ENCODE peak calls at places on chromosome X, in nine cellular contexts. One of them, this sample, is unnamed.
A peak's percentile ranks its signal among the peaks of the same experiment; 100 is the strongest.

GRCh38 chrX:7252013-7252610 is 104.2 kb upstream of the PUDP start:
- DNase-seq in GM23338: no peak
- DNase-seq in GM23248: no peak
- DNase-seq in hepatocyte: no peak
- DNase-seq in MM.1S: peak; percentile 24
- DNase-seq in SK-N-SH: no peak
- DNase-seq in HCT116: no peak
- DNase-seq in OCI-LY7: no peak
- DNase-seq in neural progenitor cell: no peak
- DNase-seq in this sample: peak; percentile 85

GRCh38 chrX:39445336-39445735 is 644.1 kb downstream of the MID1IP1 start:
- DNase-seq in neural progenitor cell: peak; percentile 48
- DNase-seq in OCI-LY7: peak; percentile 11
- DNase-seq in GM23248: no peak
- DNase-seq in SK-N-SH: no peak
- DNase-seq in GM23338: peak; percentile 44
- DNase-seq in hepatocyte: no peak
- DNase-seq in MM.1S: peak; percentile 9
- DNase-seq in HCT116: no peak
- DNase-seq in this sample: peak; percentile 13

GRCh38 chrX:67780694-67781109 is 236.9 kb downstream of the AR start:
- DNase-seq in OCI-LY7: no peak
- DNase-seq in HCT116: no peak
- DNase-seq in GM23338: no peak
- DNase-seq in neural progenitor cell: no peak
- DNase-seq in MM.1S: peak; percentile 78
- DNase-seq in GM23248: peak; percentile 92
- DNase-seq in SK-N-SH: no peak
- DNase-seq in hepatocyte: peak; percentile 62
- DNase-seq in this sample: peak; percentile 2

GRCh38 chrX:118496763-118497079 is 1.1 kb downstream of the DOCK11 start:
- DNase-seq in GM23248: peak; percentile 27
- DNase-seq in MM.1S: no peak
- DNase-seq in OCI-LY7: peak; percentile 9
- DNase-seq in neural progenitor cell: peak; percentile 21
- DNase-seq in HCT116: no peak
- DNase-seq in SK-N-SH: no peak
- DNase-seq in hepatocyte: no peak
- DNase-seq in GM23338: peak; percentile 12
- DNase-seq in this sample: no peak

GRCh38 chrX:18931972-18932371 is 51.9 kb downstream of the PHKA2 start:
- DNase-seq in HCT116: no peak
- DNase-seq in OCI-LY7: peak; percentile 24
- DNase-seq in GM23338: peak; percentile 45
- DNase-seq in SK-N-SH: peak; percentile 64
- DNase-seq in MM.1S: peak; percentile 8
- DNase-seq in hepatocyte: peak; percentile 18
- DNase-seq in GM23248: peak; percentile 44
- DNase-seq in neural progenitor cell: peak; percentile 70
- DNase-seq in this sample: peak; percentile 58

GRCh38 chrX:55794420-55794819 is 76.9 kb downstream of the RRAGB start:
- DNase-seq in hepatocyte: no peak
- DNase-seq in neural progenitor cell: no peak
- DNase-seq in GM23338: no peak
- DNase-seq in OCI-LY7: no peak
- DNase-seq in MM.1S: no peak
- DNase-seq in HCT116: no peak
- DNase-seq in GM23248: no peak
- DNase-seq in SK-N-SH: no peak
- DNase-seq in this sample: no peak

GRCh38 chrX:94178145-94178790 is 504.3 kb downstream of the FAM133A start:
- DNase-seq in neural progenitor cell: no peak
- DNase-seq in hepatocyte: peak; percentile 30
- DNase-seq in HCT116: no peak
- DNase-seq in GM23248: peak; percentile 1
- DNase-seq in SK-N-SH: no peak
- DNase-seq in OCI-LY7: no peak
- DNase-seq in GM23338: no peak
- DNase-seq in MM.1S: no peak
- DNase-seq in this sample: peak; percentile 57

GRCh38 chrX:38985375-38985774 is 184.1 kb downstream of the MID1IP1 start:
- DNase-seq in OCI-LY7: peak; percentile 75
- DNase-seq in SK-N-SH: peak; percentile 13
- DNase-seq in GM23338: peak; percentile 61
- DNase-seq in neural progenitor cell: no peak
- DNase-seq in GM23248: peak; percentile 41
- DNase-seq in HCT116: no peak
- DNase-seq in MM.1S: peak; percentile 38
- DNase-seq in hepatocyte: no peak
- DNase-seq in this sample: peak; percentile 58

GRCh38 chrX:139172731-139173130 is 357.8 kb upstream of the F9 start:
- DNase-seq in neural progenitor cell: no peak
- DNase-seq in GM23248: no peak
- DNase-seq in hepatocyte: no peak
- DNase-seq in SK-N-SH: no peak
- DNase-seq in GM23338: no peak
- DNase-seq in OCI-LY7: no peak
- DNase-seq in HCT116: no peak
- DNase-seq in MM.1S: no peak
- DNase-seq in this sample: no peak

GRCh38 chrX:6729581-6729980 is 194.7 kb upstream of the VCX3A start:
- DNase-seq in neural progenitor cell: no peak
- DNase-seq in HCT116: no peak
- DNase-seq in GM23248: no peak
- DNase-seq in OCI-LY7: no peak
- DNase-seq in GM23338: no peak
- DNase-seq in SK-N-SH: no peak
- DNase-seq in hepatocyte: peak; percentile 5
- DNase-seq in MM.1S: no peak
- DNase-seq in this sample: no peak

GRCh38 chrX:68692651-68693050 is 45.2 kb downstream of the STARD8 start:
- DNase-seq in HCT116: no peak
- DNase-seq in OCI-LY7: no peak
- DNase-seq in neural progenitor cell: no peak
- DNase-seq in hepatocyte: no peak
- DNase-seq in SK-N-SH: no peak
- DNase-seq in MM.1S: peak; percentile 16
- DNase-seq in GM23248: peak; percentile 49
- DNase-seq in GM23338: no peak
- DNase-seq in this sample: peak; percentile 6

GRCh38 chrX:130109429-130110378 is 593 bp downstream of the ELF4 start:
- DNase-seq in MM.1S: no peak
- DNase-seq in hepatocyte: peak; percentile 40
- DNase-seq in GM23338: peak; percentile 41
- DNase-seq in SK-N-SH: peak; percentile 61
- DNase-seq in GM23248: peak; percentile 62
- DNase-seq in HCT116: no peak
- DNase-seq in neural progenitor cell: peak; percentile 30
- DNase-seq in OCI-LY7: peak; percentile 35
- DNase-seq in this sample: peak; percentile 21

GRCh38 chrX:98523026-98523425 is 1639.3 kb downstream of the RPA4 start:
- DNase-seq in GM23338: peak; percentile 3
- DNase-seq in MM.1S: no peak
- DNase-seq in neural progenitor cell: peak; percentile 27
- DNase-seq in SK-N-SH: no peak
- DNase-seq in HCT116: no peak
- DNase-seq in OCI-LY7: no peak
- DNase-seq in hepatocyte: no peak
- DNase-seq in GM23248: no peak
- DNase-seq in this sample: no peak

DNA sequence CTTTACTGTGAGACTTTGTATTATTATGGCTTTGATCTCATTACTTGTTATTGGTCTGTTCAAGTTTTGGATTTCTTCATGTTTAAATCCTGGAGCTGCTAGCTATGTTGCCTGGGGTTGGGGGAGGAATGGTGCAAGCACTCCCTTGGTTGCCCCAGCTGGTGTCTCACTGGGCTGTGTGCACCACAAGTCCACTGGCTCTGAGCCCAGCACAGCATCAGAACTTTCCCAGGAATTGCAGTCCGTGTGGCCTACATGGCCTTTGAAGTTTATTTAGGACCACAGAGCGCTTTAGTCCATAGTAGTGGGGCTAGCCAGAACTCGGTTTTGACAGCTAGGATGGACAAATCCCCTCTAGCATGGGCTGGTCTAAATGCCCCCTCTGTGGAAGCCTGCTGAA is 278.8 kb upstream of the RPS6KA3 start:
- DNase-seq in hepatocyte: no peak
- DNase-seq in SK-N-SH: no peak
- DNase-seq in MM.1S: no peak
- DNase-seq in neural progenitor cell: no peak
- DNase-seq in GM23248: no peak
- DNase-seq in HCT116: no peak
- DNase-seq in GM23338: no peak
- DNase-seq in OCI-LY7: no peak
- DNase-seq in this sample: no peak
- TF ChIP-seq EZH2phosphoT487 in hepatocyte: no peak
- TF ChIP-seq EZH2phosphoT487 in SK-N-SH: no peak
- TF ChIP-seq EZH2phosphoT487 in MM.1S: no peak
- TF ChIP-seq EZH2phosphoT487 in neural progenitor cell: no peak
- TF ChIP-seq EZH2phosphoT487 in GM23248: no peak
- TF ChIP-seq EZH2phosphoT487 in HCT116: no peak
- TF ChIP-seq EZH2phosphoT487 in GM23338: no peak
- TF ChIP-seq EZH2phosphoT487 in OCI-LY7: no peak
- TF ChIP-seq EZH2phosphoT487 in this sample: no peak

GRCh38 chrX:70452143-70452733 is 7.6 kb downstream of the DLG3 start:
- DNase-seq in GM23248: peak; percentile 58
- DNase-seq in neural progenitor cell: peak; percentile 59
- DNase-seq in hepatocyte: peak; percentile 61
- DNase-seq in OCI-LY7: peak; percentile 35
- DNase-seq in SK-N-SH: peak; percentile 64
- DNase-seq in MM.1S: peak; percentile 47
- DNase-seq in HCT116: peak; percentile 18
- DNase-seq in GM23338: peak; percentile 77
- DNase-seq in this sample: peak; percentile 63

GRCh38 chrX:70455366-70456202 is 10.9 kb downstream of the DLG3 start:
- DNase-seq in GM23338: peak; percentile 65
- DNase-seq in HCT116: no peak
- DNase-seq in MM.1S: no peak
- DNase-seq in neural progenitor cell: peak; percentile 60
- DNase-seq in hepatocyte: peak; percentile 50
- DNase-seq in OCI-LY7: no peak
- DNase-seq in SK-N-SH: peak; percentile 38
- DNase-seq in GM23248: no peak
- DNase-seq in this sample: peak; percentile 46

GRCh38 chrX:70454441-70455365 is 10.1 kb downstream of the DLG3 start:
- DNase-seq in GM23338: peak; percentile 95
- DNase-seq in neural progenitor cell: peak; percentile 94
- DNase-seq in GM23248: peak; percentile 50
- DNase-seq in HCT116: peak; percentile 82
- DNase-seq in hepatocyte: peak; percentile 89
- DNase-seq in MM.1S: peak; percentile 88
- DNase-seq in SK-N-SH: peak; percentile 88
- DNase-seq in OCI-LY7: peak; percentile 22
- DNase-seq in this sample: peak; percentile 93

GRCh38 chrX:70456256-70456655 is 11.6 kb downstream of the DLG3 start:
- DNase-seq in GM23248: no peak
- DNase-seq in HCT116: no peak
- DNase-seq in MM.1S: no peak
- DNase-seq in GM23338: no peak
- DNase-seq in hepatocyte: no peak
- DNase-seq in OCI-LY7: no peak
- DNase-seq in SK-N-SH: no peak
- DNase-seq in neural progenitor cell: no peak
- DNase-seq in this sample: no peak

DNA sequence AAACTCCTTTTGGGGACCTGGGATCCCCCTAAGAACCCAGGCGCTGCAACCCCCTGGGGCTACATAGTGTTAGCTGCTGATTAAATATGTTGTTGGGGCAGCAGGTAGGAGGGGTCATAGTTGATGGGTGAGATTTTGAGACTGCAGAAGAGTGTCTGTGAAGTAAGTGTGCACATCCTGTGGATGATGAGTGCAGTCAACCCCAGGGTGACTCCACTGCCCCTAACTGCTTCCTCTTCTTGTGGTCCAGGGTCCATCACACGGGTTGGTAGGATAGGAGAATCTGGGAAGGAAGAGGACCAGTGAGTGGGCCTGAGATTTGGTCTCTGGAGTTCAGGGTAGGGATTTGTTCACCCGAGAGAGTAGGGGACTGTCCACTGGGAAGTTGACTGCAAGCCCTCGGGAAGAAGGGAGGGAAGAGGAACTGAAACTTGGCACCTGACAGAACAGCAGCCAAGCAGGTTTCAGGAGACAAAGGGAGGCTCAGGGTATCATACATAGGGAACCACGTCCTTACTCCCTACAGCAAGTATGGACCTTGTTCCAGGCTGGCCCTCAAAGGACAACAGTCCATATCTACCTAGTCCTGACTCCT is 8.5 kb downstream of the DLG3 start:
- DNase-seq in GM23248: no peak
- DNase-seq in HCT116: no peak
- DNase-seq in hepatocyte: no peak
- DNase-seq in GM23338: no peak
- DNase-seq in OCI-LY7: no peak
- DNase-seq in MM.1S: no peak
- DNase-seq in neural progenitor cell: no peak
- DNase-seq in SK-N-SH: no peak
- DNase-seq in this sample: no peak
- H3K4me3 ChIP-seq in GM23248: peak overlapping the region; percentile 81
- H3K4me3 ChIP-seq in HCT116: peak overlapping the region; percentile 51
- H3K4me3 ChIP-seq in hepatocyte: no peak overlapping the region
- H3K4me3 ChIP-seq in GM23338: peak overlapping the region; percentile 58
- H3K4me3 ChIP-seq in OCI-LY7: no peak overlapping the region
- H3K4me3 ChIP-seq in MM.1S: peak overlapping the region; percentile 65
- H3K4me3 ChIP-seq in neural progenitor cell: peak overlapping the region; percentile 56
- H3K4me3 ChIP-seq in SK-N-SH: no peak overlapping the region
- H3K4me3 ChIP-seq in this sample: peak overlapping the region; percentile 79

GRCh38 chrX:2514131-2514530 is 13.4 kb upstream of the DHRSX start:
- DNase-seq in neural progenitor cell: no peak
- DNase-seq in hepatocyte: no peak
- DNase-seq in GM23338: no peak
- DNase-seq in OCI-LY7: peak; percentile 91
- DNase-seq in MM.1S: no peak
- DNase-seq in HCT116: no peak
- DNase-seq in SK-N-SH: no peak
- DNase-seq in GM23248: no peak
- DNase-seq in this sample: no peak
- H3K27ac ChIP-seq in neural progenitor cell: no peak overlapping the region
- H3K27ac ChIP-seq in hepatocyte: no peak overlapping the region
- H3K27ac ChIP-seq in GM23338: no peak overlapping the region
- H3K27ac ChIP-seq in OCI-LY7: peak overlapping the region; percentile 98
- H3K27ac ChIP-seq in MM.1S: no peak overlapping the region
- H3K27ac ChIP-seq in HCT116: no peak overlapping the region
- H3K27ac ChIP-seq in SK-N-SH: no peak overlapping the region
- H3K27ac ChIP-seq in GM23248: no peak overlapping the region
- H3K27ac ChIP-seq in this sample: no peak overlapping the region

DNA sequence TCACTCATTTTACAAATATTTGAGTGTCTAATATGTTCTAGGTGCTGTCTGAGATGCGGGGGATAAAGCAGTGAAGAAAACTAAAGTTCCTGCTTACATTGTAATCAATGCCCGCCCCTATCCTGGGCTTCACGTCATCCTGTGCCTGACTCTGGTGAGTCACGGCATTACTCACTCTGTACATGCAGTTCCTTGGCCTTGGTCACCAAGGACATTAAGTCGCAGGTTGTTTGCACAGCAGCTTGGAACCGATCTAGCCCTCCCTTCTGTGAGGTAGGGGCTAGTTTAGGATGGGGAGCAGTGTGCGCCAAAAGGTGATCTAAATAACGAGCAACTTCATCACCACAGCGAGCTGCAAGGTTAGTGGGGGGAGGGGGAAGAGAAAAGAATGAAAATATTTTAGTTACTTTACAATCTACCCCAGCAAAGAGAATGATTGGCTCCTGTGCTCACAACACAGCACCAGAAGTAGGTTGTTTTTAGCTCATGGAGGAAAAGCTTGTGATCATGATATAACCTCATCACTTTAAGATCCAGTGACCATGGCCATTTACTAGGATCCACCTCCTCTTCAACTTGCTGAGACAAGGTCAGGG is 48.0 kb upstream of the HDAC8 start:
- DNase-seq in SK-N-SH: no peak
- DNase-seq in HCT116: peak; percentile 74
- DNase-seq in MM.1S: no peak
- DNase-seq in OCI-LY7: no peak
- DNase-seq in neural progenitor cell: no peak
- DNase-seq in GM23248: peak; percentile 89
- DNase-seq in GM23338: peak; percentile 1
- DNase-seq in hepatocyte: peak; percentile 73
- DNase-seq in this sample: peak; percentile 96
- TF ChIP-seq EZH2phosphoT487 in SK-N-SH: no peak
- TF ChIP-seq EZH2phosphoT487 in HCT116: no peak
- TF ChIP-seq EZH2phosphoT487 in MM.1S: no peak
- TF ChIP-seq EZH2phosphoT487 in OCI-LY7: no peak
- TF ChIP-seq EZH2phosphoT487 in neural progenitor cell: no peak
- TF ChIP-seq EZH2phosphoT487 in GM23248: no peak
- TF ChIP-seq EZH2phosphoT487 in GM23338: no peak
- TF ChIP-seq EZH2phosphoT487 in hepatocyte: no peak
- TF ChIP-seq EZH2phosphoT487 in this sample: no peak

This sample was measured in PC-3.